ENCODE peak calls at places on chromosomes 3 and 15, in six cellular contexts. T is neural progenitor cell, Q is foreskin fibroblast, M is fibroblast of lung, G is tibial artery, W is testis. F is an unnamed sample.

GRCh38 chr3:102354818-102355515 is 79.8 kb upstream of the ZPLD1 start:
- DNase-seq in T (no peak), Q (peak; percentile 60), M (peak; percentile 74), G (no peak), W (no peak), F (no peak)

GRCh38 chr3:19348929-19349564 is 200.7 kb downstream of the KCNH8 start:
- DNase-seq in T (peak; percentile 48), Q (peak; percentile 16), M (peak; percentile 21), G (no peak), W (peak; percentile 17), F (peak; percentile 14)

GRCh38 chr3:184716652-184717607 is 5.1 kb upstream of the MAGEF1 start:
- DNase-seq in T (peak; percentile 87), Q (peak; percentile 69), M (peak; percentile 72), G (peak; percentile 38), W (no peak), F (peak; percentile 78)

GRCh38 chr3:186425788-186426730 is 64.0 kb upstream of the DGKG start:
- DNase-seq in T (peak; percentile 18), Q (peak; percentile 70), M (peak; percentile 94), G (no peak), W (no peak), F (no peak)

GRCh38 chr3:61589856-61590255 is 28.5 kb downstream of the PTPRG start:
- DNase-seq in T (no peak), Q (peak; percentile 85), M (peak; percentile 79), G (no peak), W (no peak), F (no peak)

GRCh38 chr15:85726446-85726845 is 68.3 kb downstream of the KLHL25 start:
- DNase-seq in T (no peak), Q (peak; percentile 17), M (no peak), G (no peak), W (no peak), F (no peak)

GRCh38 chr15:72179950-72180581 is 17.5 kb downstream of the GRAMD2A start:
- DNase-seq in T (peak; percentile 57), Q (no peak), M (no peak), G (no peak), W (no peak), F (no peak)

GRCh38 chr3:132317229-132317948 is at the start of gene ACP3:
- DNase-seq in T (peak; percentile 31), Q (peak; percentile 79), M (peak; percentile 96), G (peak; percentile 59), W (peak; percentile 66), F (no peak)

GRCh38 chr15:81888748-81889479 is 156.9 kb downstream of the MEX3B start:
- DNase-seq in T (no peak), Q (peak; percentile 91), M (peak; percentile 81), G (no peak), W (no peak), F (no peak)

GRCh38 chr3:119559441-119559963 is at the start of gene CD80:
- DNase-seq in T (peak; percentile 57), Q (peak; percentile 62), M (peak; percentile 43), G (peak; percentile 41), W (peak; percentile 78), F (peak; percentile 32)

GRCh38 chr3:61448378-61448777 is 113.0 kb upstream of the PTPRG start:
- DNase-seq in T (no peak), Q (no peak), M (no peak), G (no peak), W (no peak), F (no peak)

GRCh38 chr3:172659246-172660002 is 51.4 kb downstream of the NCEH1 start:
- DNase-seq in T (no peak), Q (no peak), M (no peak), G (no peak), W (no peak), F (no peak)

GRCh38 chr15:95324596-95325135 is 1005.8 kb upstream of the NR2F2 start:
- DNase-seq in T (no peak), Q (no peak), M (no peak), G (no peak), W (no peak), F (no peak)

GRCh38 chr15:53675832-53676231 is 83.6 kb downstream of the WDR72 start:
- DNase-seq in T (no peak), Q (no peak), M (no peak), G (no peak), W (no peak), F (no peak)

GRCh38 chr3:109224333-109224732 is 87.8 kb downstream of the C3orf85 start:
- DNase-seq in T (peak; percentile 4), Q (no peak), M (no peak), G (no peak), W (peak; percentile 30), F (no peak)

GRCh38 chr15:51076898-51077564 is 17.7 kb downstream of the TNFAIP8L3 start:
- DNase-seq in T (no peak), Q (peak; percentile 70), M (peak; percentile 83), G (peak; percentile 35), W (peak; percentile 41), F (no peak)

GRCh38 chr15:71707230-71708051 is 102.9 kb upstream of the NR2E3 start:
- DNase-seq in T (peak; percentile 9), Q (peak; percentile 80), M (peak; percentile 52), G (no peak), W (no peak), F (no peak)

GRCh38 chr15:79161837-79162508 is 71.4 kb upstream of the RASGRF1 start:
- DNase-seq in T (no peak), Q (no peak), M (no peak), G (no peak), W (no peak), F (no peak)

GRCh38 chr3:33717616-33717865 is 513 bp downstream of the CLASP2 start:
- DNase-seq in T (peak; percentile 87), Q (peak; percentile 83), M (peak; percentile 62), G (no peak), W (peak; percentile 65), F (peak; percentile 45)

GRCh38 chr3:151795276-151795675 is 18.6 kb upstream of the AADAC start:
- DNase-seq in T (no peak), Q (peak; percentile 68), M (peak; percentile 67), G (no peak), W (no peak), F (no peak)

GRCh38 chr3:59812778-59813558 is 763.1 kb upstream of the CFAP20DC start:
- DNase-seq in T (peak; percentile 24), Q (peak; percentile 19), M (no peak), G (no peak), W (no peak), F (no peak)

GRCh38 chr15:73270366-73271097 is 98.2 kb downstream of the HCN4 start:
- DNase-seq in T (no peak), Q (peak; percentile 27), M (no peak), G (no peak), W (no peak), F (no peak)

GRCh38 chr3:54814224-54814623 is 113.6 kb downstream of the LRTM1 start:
- DNase-seq in T (no peak), Q (no peak), M (no peak), G (no peak), W (no peak), F (no peak)

GRCh38 chr3:78868570-78868969 is 899.2 kb downstream of the ROBO1 start:
- DNase-seq in T (no peak), Q (peak; percentile 53), M (no peak), G (no peak), W (no peak), F (no peak)

GRCh38 chr3:132554437-132554836 is 42.6 kb upstream of the ACKR4 start:
- DNase-seq in T (no peak), Q (peak; percentile 89), M (peak; percentile 62), G (no peak), W (no peak), F (no peak)

GRCh38 chr3:123186695-123187094 is 15.0 kb upstream of the SEC22A start:
- DNase-seq in T (no peak), Q (peak; percentile 27), M (no peak), G (no peak), W (no peak), F (no peak)

GRCh38 chr3:137792633-137793271 is 28.6 kb downstream of the SOX14 start:
- DNase-seq in T (peak; percentile 73), Q (peak; percentile 12), M (peak; percentile 22), G (no peak), W (peak; percentile 76), F (no peak)

DNA sequence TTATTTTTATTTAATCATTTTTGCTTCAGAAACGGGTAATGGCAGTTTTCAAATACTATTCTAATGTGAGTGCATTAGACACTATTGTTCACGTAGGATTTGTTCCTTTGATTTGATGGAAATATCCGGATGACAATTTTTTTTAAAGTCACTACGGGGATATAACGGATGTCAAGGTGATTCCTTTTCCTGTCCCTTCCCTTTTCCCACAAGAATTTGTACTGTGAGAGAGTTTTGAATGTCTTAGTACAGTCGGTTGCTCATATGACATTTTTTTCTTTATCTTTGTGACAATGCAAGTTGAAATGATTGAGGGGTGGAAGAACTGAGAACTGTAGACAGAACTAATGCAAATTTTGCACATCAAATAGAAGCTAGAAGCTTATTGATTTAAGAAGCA is 209.5 kb downstream of the GRM7 start:
- DNase-seq in T (no peak), Q (no peak), M (no peak), G (no peak), W (no peak), F (no peak)
- TF ChIP-seq CTCF in T (no peak), Q (no peak), M (no peak), G (no peak), W (no peak), F (no peak)

GRCh38 chr15:57150066-57150865 is 226.0 kb upstream of the CGNL1 start:
- DNase-seq in T (no peak), Q (peak; percentile 49), M (peak; percentile 67), G (no peak), W (no peak), F (no peak)

GRCh38 chr15:57152133-57152532 is 224.2 kb upstream of the CGNL1 start:
- DNase-seq in T (no peak), Q (no peak), M (no peak), G (no peak), W (no peak), F (no peak)

GRCh38 chr15:57146394-57147140 is 228.1 kb downstream of the TCF12 start:
- DNase-seq in T (peak; percentile 54), Q (peak; percentile 77), M (peak; percentile 86), G (no peak), W (no peak), F (peak; percentile 26)

GRCh38 chr15:57148236-57148635 is 228.1 kb upstream of the CGNL1 start:
- DNase-seq in T (no peak), Q (no peak), M (no peak), G (no peak), W (no peak), F (no peak)

DNA sequence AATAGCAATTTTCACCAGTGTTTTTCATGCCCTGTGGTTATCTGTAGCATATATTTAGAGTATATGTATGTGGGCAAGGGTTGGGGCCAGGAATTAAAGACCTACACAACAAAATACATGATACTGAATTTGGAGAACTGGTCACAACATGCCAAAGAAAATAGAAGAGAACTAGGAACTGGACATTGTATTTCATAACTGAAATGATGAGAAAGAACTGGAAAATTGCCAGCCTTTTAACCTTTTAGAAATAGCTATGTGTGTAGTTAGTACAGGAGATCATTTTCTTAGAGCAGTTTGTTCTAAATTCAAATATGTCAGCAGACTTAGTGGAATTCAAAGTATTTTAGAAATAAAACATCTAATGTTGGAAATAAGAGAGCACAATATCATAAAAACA is 227.1 kb upstream of the CGNL1 start:
- DNase-seq in T (no peak), Q (peak; percentile 59), M (peak; percentile 68), G (no peak), W (no peak), F (no peak)
- H3K4me3 ChIP-seq in T (no peak overlapping the region), Q (no peak overlapping the region), M (no peak overlapping the region), G (no peak overlapping the region), W (no peak overlapping the region), F (no peak overlapping the region)

GRCh38 chr3:36591959-36592358 is 172.4 kb downstream of the DCLK3 start:
- DNase-seq in T (no peak), Q (peak; percentile 33), M (peak; percentile 23), G (no peak), W (no peak), F (no peak)
- TF ChIP-seq CTCF in T (no peak), Q (no peak), M (peak; percentile 5), G (no peak), W (no peak), F (no peak)

GRCh38 chr15:78133801-78134200 is 2.6 kb upstream of the CIB2 start:
- DNase-seq in T (no peak), Q (no peak), M (no peak), G (no peak), W (no peak), F (no peak)
- H3K4me3 ChIP-seq in T (no peak overlapping the region), Q (no peak overlapping the region), M (no peak overlapping the region), G (no peak overlapping the region), W (no peak overlapping the region), F (no peak overlapping the region)